ENCODE peak calls at places on chromosome 7, in four cellular contexts. Z is IMR-90, C is HepG2, M is A549. J is an unnamed sample.

GRCh38 chr7:139602143-139602722 is 78.7 kb downstream of the CLEC2L start:
- DNase-seq in Z (peak; percentile 42), C (peak; percentile 37), M (peak; percentile 45), J (peak; percentile 62)

GRCh38 chr7:123645516-123645915 is 10.2 kb upstream of the LMOD2 start:
- DNase-seq in Z (no peak), C (no peak), M (no peak), J (no peak)

GRCh38 chr7:108278776-108279175 is 148.6 kb upstream of the LAMB4 start:
- DNase-seq in Z (no peak), C (no peak), M (no peak), J (no peak)

GRCh38 chr7:2272031-2272430 is 30.0 kb downstream of the NUDT1 start:
- DNase-seq in Z (no peak), C (no peak), M (no peak), J (no peak)

GRCh38 chr7:74164985-74165456 is 9.1 kb upstream of the EIF4H start:
- DNase-seq in Z (peak; percentile 43), C (no peak), M (no peak), J (no peak)

GRCh38 chr7:144821069-144821468 is 14.8 kb downstream of the TPK1 start:
- DNase-seq in Z (no peak), C (no peak), M (no peak), J (no peak)

GRCh38 chr7:128137096-128137655 is 103.9 kb upstream of the LEP start:
- DNase-seq in Z (peak; percentile 58), C (peak; percentile 34), M (no peak), J (no peak)

GRCh38 chr7:30238721-30239441 is 45.5 kb upstream of the ZNRF2 start:
- DNase-seq in Z (no peak), C (peak; percentile 91), M (no peak), J (no peak)

GRCh38 chr7:118467381-118467780 is 242.9 kb downstream of the ANKRD7 start:
- DNase-seq in Z (no peak), C (no peak), M (no peak), J (no peak)

DNA sequence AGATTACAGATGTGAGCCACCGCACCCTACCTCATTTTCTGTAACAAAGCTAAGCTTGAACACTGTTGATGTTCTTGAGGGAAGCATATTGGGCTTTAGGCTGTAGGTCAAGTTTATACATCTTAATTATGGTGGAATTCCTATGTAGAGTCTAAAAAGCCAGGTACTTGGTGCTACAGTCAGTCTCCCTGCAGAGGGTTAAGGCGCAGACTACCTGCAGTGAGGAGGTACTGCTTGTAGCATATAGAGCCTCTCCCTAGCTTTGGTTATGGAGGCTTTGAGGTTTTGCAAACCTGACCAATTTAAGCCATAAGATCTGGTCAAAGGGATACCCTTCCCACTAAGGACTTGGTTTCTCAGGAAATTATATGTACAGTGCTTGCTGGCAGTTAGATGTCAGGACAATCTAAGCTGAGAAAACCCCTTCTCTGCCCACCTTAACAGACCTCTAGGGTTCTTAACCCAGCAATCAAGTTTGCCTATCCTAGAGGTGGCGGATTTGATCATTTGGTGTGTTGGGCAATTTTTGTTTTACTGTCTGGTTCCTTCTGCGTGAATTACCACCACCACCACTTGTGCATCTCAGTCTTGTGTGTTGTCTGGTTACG is 6.0 kb downstream of the PPIA start:
- DNase-seq in Z (no peak), C (no peak), M (no peak), J (no peak)
- TF ChIP-seq SMC3 in Z (no peak), C (no peak), M (no peak), J (no peak)

GRCh38 chr7:69761290-69761922 is 163.1 kb downstream of the AUTS2 start:
- DNase-seq in Z (no peak), C (no peak), M (no peak), J (no peak)
- TF ChIP-seq SMC3 in Z (no peak), C (no peak), M (no peak), J (no peak)

GRCh38 chr7:17487343-17487742 is 188.9 kb downstream of the AHR start:
- DNase-seq in Z (no peak), C (no peak), M (no peak), J (no peak)

GRCh38 chr7:17488829-17489228 is 190.4 kb downstream of the AHR start:
- DNase-seq in Z (no peak), C (no peak), M (no peak), J (no peak)

GRCh38 chr7:17485368-17485767 is 186.9 kb downstream of the AHR start:
- DNase-seq in Z (no peak), C (no peak), M (no peak), J (no peak)

GRCh38 chr7:17485905-17486304 is 187.5 kb downstream of the AHR start:
- DNase-seq in Z (peak; percentile 6), C (no peak), M (no peak), J (no peak)

GRCh38 chr7:17486835-17487234 is 188.4 kb downstream of the AHR start:
- DNase-seq in Z (no peak), C (peak; percentile 48), M (no peak), J (no peak)
- TF ChIP-seq SMC3 in Z (no peak), C (no peak), M (no peak), J (no peak)

GRCh38 chr7:149714910-149715471 is 58.4 kb downstream of the ZNF467 start:
- DNase-seq in Z (peak; percentile 9), C (no peak), M (no peak), J (no peak)
- TF ChIP-seq SMC3 in Z (no peak), C (no peak), M (no peak), J (no peak)

GRCh38 chr7:114508096-114508495 is 93.5 kb downstream of the FOXP2 start:
- DNase-seq in Z (peak; percentile 47), C (no peak), M (no peak), J (no peak)
- TF ChIP-seq SMC3 in Z (no peak), C (no peak), M (no peak), J (no peak)

DNA sequence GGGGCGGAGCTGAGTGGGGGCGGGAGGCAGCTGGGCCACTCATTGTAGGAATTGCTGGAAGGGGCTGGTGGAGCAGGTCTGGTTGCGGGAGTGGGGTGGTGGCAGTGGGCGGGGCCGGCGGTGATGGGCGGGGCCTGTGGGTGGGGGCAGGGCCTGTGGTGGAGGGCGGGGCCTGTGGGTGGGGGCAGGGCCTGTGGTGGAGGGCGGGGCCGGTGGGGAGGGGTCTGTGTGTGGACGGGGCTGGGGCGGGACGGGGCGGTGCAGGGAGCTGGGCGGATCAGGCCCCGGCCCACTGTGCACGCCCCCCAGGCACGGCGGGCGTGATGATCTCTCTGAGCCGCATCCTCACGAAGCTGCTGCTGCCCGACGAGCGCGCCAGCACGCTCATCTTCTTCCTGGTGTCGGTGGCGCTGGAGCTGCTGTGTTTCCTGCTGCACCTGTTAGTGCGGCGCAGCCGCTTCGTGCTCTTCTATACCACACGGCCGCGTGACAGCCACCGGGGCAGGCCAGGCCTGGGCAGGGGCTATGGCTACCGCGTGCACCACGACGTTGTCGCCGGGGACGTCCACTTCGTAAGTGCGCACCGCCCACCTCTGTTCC is 14.0 kb downstream of the SLC29A4 start:
- DNase-seq in Z (no peak), C (no peak), M (no peak), J (peak; percentile 82)
- TF ChIP-seq SMC3 in Z (no peak), C (no peak), M (no peak), J (no peak)